ENCODE peak calls at places on chromosomes 11 and 22, in six cellular contexts. E, I, X, S, D and N are unnamed samples.

GRCh38 chr11:94511932-94512781 is at the start of gene C11orf97:
- DNase-seq in I (peak), X (peak), S (no peak), E (no peak), D (peak), N (peak)

GRCh38 chr11:103370076-103370475 is 260.9 kb downstream of the DYNC2H1 start:
- DNase-seq in S (no peak), X (no peak), D (no peak), I (no peak), E (no peak), N (no peak)

GRCh38 chr11:62245271-62245753 is 3.3 kb downstream of the SCGB1D2 start:
- DNase-seq in S (no peak), I (no peak), E (no peak), D (peak), X (no peak), N (peak)

GRCh38 chr11:124837491-124837856 is 27.8 kb upstream of the ROBO3 start:
- DNase-seq in S (peak), D (peak), I (no peak), E (peak), X (no peak), N (peak)

GRCh38 chr11:66063900-66064299 is 6.2 kb upstream of the PACS1 start:
- DNase-seq in X (no peak), S (no peak), I (no peak), E (no peak), D (no peak), N (no peak)

GRCh38 chr11:66727883-66728759 is 895 bp downstream of the SPTBN2 start:
- DNase-seq in S (peak), D (no peak), I (no peak), X (peak), E (no peak), N (no peak)

GRCh38 chr22:20080445-20080775 is 369 bp downstream of the DGCR8 start:
- DNase-seq in D (peak), X (peak), I (no peak), S (peak), E (no peak), N (peak)

GRCh38 chr11:19200410-19201201 is 1.2 kb downstream of the CSRP3 start:
- DNase-seq in E (peak), X (no peak), S (no peak), D (peak), I (peak), N (peak)

GRCh38 chr11:17876827-17877226 is 136.0 kb downstream of the SERGEF start:
- DNase-seq in D (no peak), S (no peak), X (no peak), I (no peak), E (no peak), N (no peak)

GRCh38 chr11:95671768-95672167 is 117.8 kb downstream of the FAM76B start:
- DNase-seq in S (no peak), X (no peak), D (no peak), I (no peak), E (no peak), N (no peak)